ENCODE peak calls at places on chromosomes 7 and 10, in eight cellular contexts. X, O, K, G, V, J, S and D are unnamed samples.

GRCh38 chr7:44967571-44968446 is 11.0 kb downstream of the MYO1G start:
- DNase-seq in O (no peak), X (peak; percentile 62), V (peak; percentile 11), S (peak; percentile 61), J (no peak), K (no peak), G (no peak), D (peak; percentile 43)

GRCh38 chr7:96508371-96508770 is 186.5 kb upstream of the SLC25A13 start:
- DNase-seq in X (no peak), K (no peak), O (no peak), G (no peak), J (no peak), V (no peak), S (peak; percentile 70), D (no peak)

GRCh38 chr7:123633553-123633952 is 22.1 kb upstream of the LMOD2 start:
- DNase-seq in K (no peak), G (no peak), V (no peak), S (no peak), X (no peak), O (no peak), J (no peak), D (no peak)

GRCh38 chr10:5446390-5446926 is 34.1 kb downstream of the NET1 start:
- DNase-seq in S (peak; percentile 96), O (peak; percentile 94), G (peak; percentile 92), V (peak; percentile 91), K (peak; percentile 94), J (peak; percentile 98), X (peak; percentile 98), D (peak; percentile 97)

GRCh38 chr10:76732306-76732705 is 905.3 kb downstream of the KCNMA1 start:
- DNase-seq in S (no peak), G (no peak), O (no peak), K (no peak), X (no peak), V (no peak), J (no peak), D (no peak)

GRCh38 chr7:82204694-82205093 is 238.9 kb downstream of the CACNA2D1 start:
- DNase-seq in S (peak; percentile 80), O (peak; percentile 30), K (no peak), V (peak; percentile 99), G (no peak), J (no peak), X (no peak), D (no peak)

GRCh38 chr10:92267343-92267742 is 23.5 kb downstream of the CPEB3 start:
- DNase-seq in O (no peak), S (no peak), J (no peak), V (no peak), K (no peak), X (no peak), G (no peak), D (no peak)

GRCh38 chr7:44292876-44293560 is 32.4 kb downstream of the CAMK2B start:
- DNase-seq in O (no peak), J (peak; percentile 10), V (no peak), K (no peak), S (no peak), X (no peak), G (peak; percentile 25), D (peak; percentile 32)

GRCh38 chr7:150686030-150686626 is 622 bp downstream of the GIMAP2 start:
- DNase-seq in V (no peak), K (no peak), O (no peak), X (no peak), S (no peak), G (no peak), J (no peak), D (no peak)

DNA sequence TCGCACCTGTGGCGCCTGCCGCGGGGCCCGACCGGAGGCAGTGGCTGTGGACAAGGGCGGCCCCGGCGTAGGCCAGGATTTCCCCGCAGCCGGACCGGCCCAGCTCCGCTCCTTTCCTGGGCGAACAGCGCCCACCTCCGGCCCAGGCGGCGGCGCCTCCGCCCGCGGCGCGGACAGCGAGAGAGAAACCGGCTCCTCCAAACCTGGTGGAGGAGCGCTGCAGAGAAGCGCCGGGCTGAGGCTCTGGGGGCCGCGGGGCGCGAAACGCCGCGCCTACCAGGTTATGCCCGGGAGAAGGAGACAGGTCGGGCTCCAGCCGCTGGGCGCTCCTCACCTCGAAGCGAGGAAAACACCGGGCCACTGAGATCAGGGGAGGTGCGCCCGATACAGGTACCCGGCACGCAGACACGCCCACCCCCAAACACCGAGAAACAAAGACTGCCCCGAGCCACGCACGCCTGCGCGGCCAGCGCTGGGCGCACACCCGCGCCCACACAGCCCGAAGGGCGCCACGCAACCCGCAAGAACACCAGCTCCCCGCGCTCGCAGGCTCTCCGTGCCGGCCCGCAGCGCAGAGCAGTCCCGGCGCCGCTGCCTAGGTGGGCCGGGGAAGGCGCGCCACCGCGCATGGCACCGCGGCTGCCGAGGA is 3.3 kb downstream of the GRID1 start:
- DNase-seq in O (no peak), V (peak; percentile 9), X (peak; percentile 27), K (no peak), S (peak; percentile 66), G (peak; percentile 74), J (peak; percentile 61), D (peak; percentile 56)
- H3K27me3 ChIP-seq in O (peaks cover 50% of the 10 kb centered on the region), V (peaks cover 54% of the 10 kb centered on the region), X (peaks cover 4% of the 10 kb centered on the region), K (no peaks in the 10 kb centered on the region), S (peaks cover 18% of the 10 kb centered on the region), G (peaks cover 14% of the 10 kb centered on the region), J (peaks cover 53% of the 10 kb centered on the region), D (no peaks in the 10 kb centered on the region)

GRCh38 chr10:97676770-97677581 is 10.1 kb downstream of the AVPI1 start:
- DNase-seq in J (peak; percentile 61), K (peak; percentile 28), O (no peak), X (peak; percentile 55), V (no peak), S (no peak), G (no peak), D (no peak)
- TF ChIP-seq POLR2A in J (peak; percentile 7), K (no peak), O (no peak), X (peak; percentile 56), V (no peak), S (no peak), G (no peak), D (peak; percentile 13)

GRCh38 chr7:69605070-69605469 is 6.8 kb downstream of the AUTS2 start:
- DNase-seq in J (no peak), K (no peak), O (no peak), V (no peak), S (no peak), X (no peak), G (no peak), D (no peak)
- H3K27me3 ChIP-seq in J (no peaks in the 10 kb centered on the region), K (no peaks in the 10 kb centered on the region), O (no peaks in the 10 kb centered on the region), V (no peaks in the 10 kb centered on the region), S (no peaks in the 10 kb centered on the region), X (peaks cover under 1% of the 10 kb centered on the region), G (no peaks in the 10 kb centered on the region), D (no peaks in the 10 kb centered on the region)

GRCh38 chr10:100020161-100020882 is 10.6 kb upstream of the DNMBP start:
- DNase-seq in S (no peak), J (no peak), K (no peak), X (no peak), O (no peak), V (no peak), G (no peak), D (no peak)
- TF ChIP-seq POLR2A in S (no peak), J (no peak), K (no peak), X (no peak), O (no peak), V (no peak), G (no peak), D (no peak)

GRCh38 chr7:84568786-84569185 is 374.2 kb upstream of the SEMA3A start:
- DNase-seq in V (no peak), O (no peak), X (no peak), S (no peak), K (no peak), G (no peak), J (no peak), D (no peak)
- H3K27me3 ChIP-seq in V (no peaks in the 10 kb centered on the region), O (no peaks in the 10 kb centered on the region), X (no peaks in the 10 kb centered on the region), S (no peaks in the 10 kb centered on the region), K (no peaks in the 10 kb centered on the region), G (no peaks in the 10 kb centered on the region), J (no peaks in the 10 kb centered on the region), D (no peaks in the 10 kb centered on the region)

DNA sequence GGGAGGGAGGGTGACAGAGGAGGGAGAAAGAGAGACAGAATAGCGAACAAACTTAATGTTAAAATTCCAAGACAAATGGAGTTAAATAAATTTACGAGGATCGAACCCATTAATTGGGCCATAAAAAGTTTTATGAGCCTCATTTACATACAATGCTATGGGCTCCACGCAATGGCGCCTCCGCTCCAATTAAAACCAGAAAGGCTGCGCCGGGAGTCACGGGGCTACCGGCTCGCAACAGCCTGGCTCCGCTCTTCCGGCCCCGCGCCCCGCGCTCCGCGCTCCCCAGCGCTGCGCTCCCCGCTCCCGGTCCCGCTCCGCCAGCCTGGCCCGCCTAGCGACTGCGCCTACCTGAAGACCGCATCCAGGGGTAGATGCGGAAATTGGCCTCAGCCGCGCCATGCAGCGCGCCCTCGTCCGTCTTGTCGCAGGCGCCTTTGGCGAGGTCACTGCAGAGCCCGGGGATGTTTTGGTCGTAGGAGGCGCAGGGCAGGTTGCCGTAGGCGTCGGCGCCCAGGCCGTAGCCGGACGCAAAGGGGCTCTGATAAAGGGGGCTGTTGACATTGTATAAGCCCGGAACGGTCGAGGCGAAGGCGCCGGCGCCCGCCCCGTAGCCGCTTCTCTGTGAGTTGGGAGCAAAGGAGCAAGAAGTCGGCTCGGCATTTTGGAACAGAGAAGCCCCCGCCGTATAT is 513 bp downstream of the HOXA7 start:
- DNase-seq in V (peak; percentile 45), J (peak; percentile 19), G (peak; percentile 56), K (peak; percentile 43), O (no peak), S (peak; percentile 65), X (no peak), D (no peak)
- TF ChIP-seq POLR2A in V (peak; percentile 13), J (no peak), G (no peak), K (no peak), O (no peak), S (no peak), X (no peak), D (no peak)

GRCh38 chr7:17912536-17913235 is 27.6 kb downstream of the SNX13 start:
- DNase-seq in J (no peak), G (no peak), K (no peak), X (no peak), S (no peak), O (no peak), V (no peak), D (no peak)
- H3K27me3 ChIP-seq in J (no peaks in the 10 kb centered on the region), G (no peaks in the 10 kb centered on the region), K (no peaks in the 10 kb centered on the region), X (no peaks in the 10 kb centered on the region), S (no peaks in the 10 kb centered on the region), O (no peaks in the 10 kb centered on the region), V (no peaks in the 10 kb centered on the region), D (no peaks in the 10 kb centered on the region)

DNA sequence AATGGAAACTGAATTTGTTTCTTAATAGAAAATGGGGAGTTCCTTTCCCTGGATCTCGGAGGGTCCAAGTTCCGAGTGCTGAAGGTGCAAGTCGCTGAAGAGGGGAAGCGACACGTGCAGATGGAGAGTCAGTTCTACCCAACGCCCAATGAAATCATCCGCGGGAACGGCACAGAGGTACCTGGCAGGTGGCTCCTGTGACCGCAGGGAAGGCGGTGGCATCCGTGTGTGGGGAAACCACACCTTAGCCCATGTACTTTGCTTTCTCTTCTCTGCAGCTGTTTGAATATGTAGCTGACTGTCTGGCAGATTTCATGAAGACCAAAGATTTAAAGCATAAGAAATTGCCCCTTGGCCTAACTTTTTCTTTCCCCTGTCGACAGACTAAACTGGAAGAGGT is 12.6 kb downstream of the HKDC1 start:
- DNase-seq in O (no peak), S (no peak), J (no peak), K (no peak), V (no peak), G (no peak), X (no peak), D (no peak)
- TF ChIP-seq POLR2A in O (no peak), S (no peak), J (no peak), K (no peak), V (no peak), G (no peak), X (no peak), D (no peak)